ENCODE peak calls at places on chromosome 16, in six cellular contexts. One of them, this sample, is unnamed.

GRCh38 chr16:87086575-87086974 is 230.6 kb downstream of the C16orf95 start:
- DNase-seq in naive thymus-derived CD8-positive, alpha-beta T cell: no peak
- DNase-seq in G401: no peak
- DNase-seq in nucleus accumbens: no peak
- DNase-seq in AG04450: no peak
- DNase-seq in left ventricle myocardium superior: no peak
- DNase-seq in this sample: no peak

GRCh38 chr16:87832759-87833502 is 36.4 kb downstream of the SLC7A5 start:
- DNase-seq in G401: no peak
- DNase-seq in left ventricle myocardium superior: no peak
- DNase-seq in nucleus accumbens: no peak
- DNase-seq in AG04450: no peak
- DNase-seq in naive thymus-derived CD8-positive, alpha-beta T cell: no peak
- DNase-seq in this sample: no peak

GRCh38 chr16:69465083-69465721 is 40.8 kb downstream of the CYB5B start:
- DNase-seq in left ventricle myocardium superior: no peak
- DNase-seq in nucleus accumbens: peak; percentile 9
- DNase-seq in naive thymus-derived CD8-positive, alpha-beta T cell: no peak
- DNase-seq in G401: no peak
- DNase-seq in AG04450: no peak
- DNase-seq in this sample: no peak

GRCh38 chr16:30353438-30354129 is 1.5 kb downstream of the CD2BP2 start:
- DNase-seq in G401: no peak
- DNase-seq in AG04450: no peak
- DNase-seq in nucleus accumbens: no peak
- DNase-seq in left ventricle myocardium superior: no peak
- DNase-seq in naive thymus-derived CD8-positive, alpha-beta T cell: no peak
- DNase-seq in this sample: no peak

GRCh38 chr16:12559714-12560113 is 244.0 kb downstream of the CPPED1 start:
- DNase-seq in G401: no peak
- DNase-seq in naive thymus-derived CD8-positive, alpha-beta T cell: no peak
- DNase-seq in left ventricle myocardium superior: no peak
- DNase-seq in nucleus accumbens: no peak
- DNase-seq in AG04450: no peak
- DNase-seq in this sample: no peak

GRCh38 chr16:79172306-79172705 is 428.2 kb downstream of the MAF start:
- DNase-seq in left ventricle myocardium superior: no peak
- DNase-seq in naive thymus-derived CD8-positive, alpha-beta T cell: no peak
- DNase-seq in AG04450: no peak
- DNase-seq in G401: no peak
- DNase-seq in nucleus accumbens: no peak
- DNase-seq in this sample: no peak

GRCh38 chr16:72371307-72372081 is 199.5 kb upstream of the PMFBP1 start:
- DNase-seq in nucleus accumbens: no peak
- DNase-seq in G401: no peak
- DNase-seq in AG04450: no peak
- DNase-seq in naive thymus-derived CD8-positive, alpha-beta T cell: no peak
- DNase-seq in left ventricle myocardium superior: no peak
- DNase-seq in this sample: no peak

GRCh38 chr16:71746442-71747046 is 22.0 kb upstream of the PHLPP2 start:
- DNase-seq in naive thymus-derived CD8-positive, alpha-beta T cell: peak; percentile 5
- DNase-seq in nucleus accumbens: no peak
- DNase-seq in G401: peak; percentile 64
- DNase-seq in AG04450: no peak
- DNase-seq in left ventricle myocardium superior: no peak
- DNase-seq in this sample: no peak